ENCODE peak calls at places on chromosomes 11 and 22, in six cellular contexts. One of them, this sample, is unnamed.

GRCh38 chr11:96014234-96014633 is 90.3 kb upstream of the MTMR2 start:
- DNase-seq in dorsolateral prefrontal cortex: no peak
- DNase-seq in body of pancreas: no peak
- DNase-seq in D721Med: no peak
- DNase-seq in cardiac fibroblast: peak
- DNase-seq in breast epithelium: no peak
- DNase-seq in this sample: no peak

GRCh38 chr11:67410984-67411784 is 4.3 kb upstream of the CARNS1 start:
- DNase-seq in dorsolateral prefrontal cortex: no peak
- DNase-seq in body of pancreas: no peak
- DNase-seq in D721Med: no peak
- DNase-seq in cardiac fibroblast: no peak
- DNase-seq in breast epithelium: no peak
- DNase-seq in this sample: no peak

GRCh38 chr22:26169312-26170111 is at the start of gene SEZ6L:
- DNase-seq in dorsolateral prefrontal cortex: no peak
- DNase-seq in body of pancreas: peak
- DNase-seq in D721Med: peak
- DNase-seq in cardiac fibroblast: no peak
- DNase-seq in breast epithelium: no peak
- DNase-seq in this sample: peak

GRCh38 chr22:48888466-48889208 is 939.0 kb downstream of the BRD1 start:
- DNase-seq in dorsolateral prefrontal cortex: no peak
- DNase-seq in body of pancreas: no peak
- DNase-seq in D721Med: no peak
- DNase-seq in cardiac fibroblast: no peak
- DNase-seq in breast epithelium: no peak
- DNase-seq in this sample: no peak

GRCh38 chr11:3109921-3110706 is 52.9 kb upstream of the CARS1 start:
- DNase-seq in dorsolateral prefrontal cortex: peak
- DNase-seq in body of pancreas: peak
- DNase-seq in D721Med: no peak
- DNase-seq in cardiac fibroblast: peak
- DNase-seq in breast epithelium: no peak
- DNase-seq in this sample: peak

GRCh38 chr22:39207141-39208012 is 37.4 kb downstream of the PDGFB start:
- DNase-seq in dorsolateral prefrontal cortex: no peak
- DNase-seq in body of pancreas: peak
- DNase-seq in D721Med: no peak
- DNase-seq in cardiac fibroblast: peak
- DNase-seq in breast epithelium: no peak
- DNase-seq in this sample: peak

GRCh38 chr11:28836285-28837081 is 728.3 kb downstream of the METTL15 start:
- DNase-seq in dorsolateral prefrontal cortex: no peak
- DNase-seq in body of pancreas: no peak
- DNase-seq in D721Med: no peak
- DNase-seq in cardiac fibroblast: peak
- DNase-seq in breast epithelium: no peak
- DNase-seq in this sample: no peak

GRCh38 chr11:20672575-20672974 is 3.2 kb downstream of the NELL1 start:
- DNase-seq in dorsolateral prefrontal cortex: no peak
- DNase-seq in body of pancreas: no peak
- DNase-seq in D721Med: no peak
- DNase-seq in cardiac fibroblast: peak
- DNase-seq in breast epithelium: no peak
- DNase-seq in this sample: no peak

GRCh38 chr11:117414724-117415123 is 87.1 kb downstream of the CEP164 start:
- DNase-seq in dorsolateral prefrontal cortex: no peak
- DNase-seq in body of pancreas: no peak
- DNase-seq in D721Med: no peak
- DNase-seq in cardiac fibroblast: no peak
- DNase-seq in breast epithelium: no peak
- DNase-seq in this sample: no peak

GRCh38 chr11:134476435-134477021 is 64.5 kb upstream of the B3GAT1 start:
- DNase-seq in dorsolateral prefrontal cortex: no peak
- DNase-seq in body of pancreas: no peak
- DNase-seq in D721Med: no peak
- DNase-seq in cardiac fibroblast: no peak
- DNase-seq in breast epithelium: no peak
- DNase-seq in this sample: no peak

GRCh38 chr11:119339581-119340334 is 925 bp downstream of the C1QTNF5 start:
- DNase-seq in dorsolateral prefrontal cortex: no peak
- DNase-seq in body of pancreas: peak
- DNase-seq in D721Med: peak
- DNase-seq in cardiac fibroblast: peak
- DNase-seq in breast epithelium: no peak
- DNase-seq in this sample: peak

GRCh38 chr11:71223671-71224660 is 28.4 kb downstream of the SHANK2 start:
- DNase-seq in dorsolateral prefrontal cortex: no peak
- DNase-seq in body of pancreas: no peak
- DNase-seq in D721Med: no peak
- DNase-seq in cardiac fibroblast: no peak
- DNase-seq in breast epithelium: no peak
- DNase-seq in this sample: no peak

DNA sequence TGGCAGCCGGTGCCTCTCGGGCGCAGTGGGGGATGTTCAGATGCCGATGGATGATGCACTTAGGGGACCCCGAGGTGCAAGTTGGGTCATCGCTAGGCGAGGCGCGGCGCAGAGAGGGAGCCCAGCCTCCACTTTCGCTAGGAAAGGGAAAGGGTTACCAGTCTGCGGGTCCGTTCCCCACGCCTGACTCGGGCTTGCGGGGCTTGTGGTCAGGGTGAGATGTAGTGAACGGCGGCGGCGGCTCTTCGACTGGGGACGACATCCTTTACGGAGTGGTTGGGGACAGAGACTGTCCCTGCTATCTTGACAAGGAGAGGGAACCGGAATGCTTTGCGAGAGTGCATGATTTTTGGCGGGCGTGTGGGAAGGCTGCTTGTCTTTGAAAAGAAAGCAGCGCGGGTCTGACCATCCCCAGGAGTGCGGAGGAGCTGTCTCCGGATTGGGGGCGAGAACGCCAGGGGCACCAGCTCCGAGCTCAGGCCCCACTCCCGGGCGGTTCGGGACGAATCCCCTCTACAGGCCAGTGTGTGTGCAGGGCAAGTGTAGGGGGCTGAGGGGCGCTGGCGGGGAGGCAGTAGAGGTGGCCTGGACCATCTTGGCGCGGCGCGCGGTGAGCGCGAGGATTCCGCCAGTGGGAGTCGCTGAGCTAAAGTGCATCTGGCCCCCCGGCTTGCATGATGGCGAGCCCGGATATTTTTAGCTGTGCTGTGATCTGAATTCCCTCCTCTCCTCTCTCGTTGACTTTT is 1.1 kb downstream of the FAT3 start:
- DNase-seq in dorsolateral prefrontal cortex: peak
- DNase-seq in body of pancreas: peak
- DNase-seq in D721Med: no peak
- DNase-seq in cardiac fibroblast: peak
- DNase-seq in breast epithelium: no peak
- DNase-seq in this sample: peak
- TF ChIP-seq CTCF in dorsolateral prefrontal cortex: peak
- TF ChIP-seq CTCF in body of pancreas: no peak
- TF ChIP-seq CTCF in D721Med: no peak
- TF ChIP-seq CTCF in cardiac fibroblast: no peak
- TF ChIP-seq CTCF in breast epithelium: no peak
- TF ChIP-seq CTCF in this sample: no peak

GRCh38 chr11:111400595-111400994 is 21.5 kb upstream of the POU2AF1 start:
- DNase-seq in dorsolateral prefrontal cortex: no peak
- DNase-seq in body of pancreas: no peak
- DNase-seq in D721Med: no peak
- DNase-seq in cardiac fibroblast: no peak
- DNase-seq in breast epithelium: no peak
- DNase-seq in this sample: no peak

GRCh38 chr11:111402411-111402810 is 23.3 kb upstream of the POU2AF1 start:
- DNase-seq in dorsolateral prefrontal cortex: no peak
- DNase-seq in body of pancreas: peak
- DNase-seq in D721Med: no peak
- DNase-seq in cardiac fibroblast: no peak
- DNase-seq in breast epithelium: peak
- DNase-seq in this sample: no peak

GRCh38 chr11:111403021-111403725 is 24.1 kb upstream of the POU2AF1 start:
- DNase-seq in dorsolateral prefrontal cortex: no peak
- DNase-seq in body of pancreas: no peak
- DNase-seq in D721Med: no peak
- DNase-seq in cardiac fibroblast: no peak
- DNase-seq in breast epithelium: no peak
- DNase-seq in this sample: no peak

GRCh38 chr11:111395749-111396148 is 16.7 kb upstream of the POU2AF1 start:
- DNase-seq in dorsolateral prefrontal cortex: no peak
- DNase-seq in body of pancreas: no peak
- DNase-seq in D721Med: no peak
- DNase-seq in cardiac fibroblast: no peak
- DNase-seq in breast epithelium: no peak
- DNase-seq in this sample: no peak

DNA sequence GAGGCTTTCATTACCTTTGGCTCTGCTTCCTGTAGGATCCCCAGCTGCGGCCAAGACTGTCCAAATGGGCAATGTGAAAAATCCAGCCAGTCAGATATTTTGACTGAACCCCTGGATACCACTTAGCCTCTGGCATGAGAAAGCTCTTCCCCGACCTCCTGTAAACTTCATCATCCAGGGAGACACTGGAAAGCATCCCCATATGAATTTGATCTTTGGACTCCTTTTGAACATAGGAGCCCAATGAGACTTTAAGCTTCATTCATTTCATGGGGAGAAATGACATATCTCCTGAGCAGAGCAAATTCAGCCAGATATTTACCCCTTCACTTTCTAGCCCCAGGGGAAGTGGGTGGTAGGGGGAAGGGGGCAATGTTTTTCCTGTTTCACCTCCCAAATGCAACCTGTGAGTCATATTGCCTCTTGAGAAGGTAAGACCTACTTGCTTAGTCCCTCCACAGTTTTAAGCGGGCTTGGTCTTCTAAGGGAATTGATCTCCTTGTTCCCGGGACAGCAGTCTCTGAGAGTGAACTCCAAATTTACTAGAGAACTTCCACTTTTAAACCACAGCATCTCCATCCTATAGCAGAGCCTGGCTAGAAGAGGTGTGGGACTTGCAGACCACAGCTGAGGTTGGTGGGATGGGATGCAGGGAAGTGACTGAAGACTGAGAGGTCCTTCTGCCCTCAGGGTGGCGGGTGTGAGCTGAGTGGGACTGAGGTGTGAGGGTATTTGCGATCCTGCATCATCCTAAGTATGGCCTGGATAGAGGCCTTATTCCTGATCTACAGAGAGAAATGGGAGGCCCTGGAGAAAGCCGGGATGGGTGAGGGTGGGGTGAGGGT is 20.3 kb upstream of the POU2AF1 start:
- DNase-seq in dorsolateral prefrontal cortex: no peak
- DNase-seq in body of pancreas: no peak
- DNase-seq in D721Med: no peak
- DNase-seq in cardiac fibroblast: no peak
- DNase-seq in breast epithelium: no peak
- DNase-seq in this sample: no peak
- TF ChIP-seq CTCF in dorsolateral prefrontal cortex: no peak
- TF ChIP-seq CTCF in body of pancreas: no peak
- TF ChIP-seq CTCF in D721Med: no peak
- TF ChIP-seq CTCF in cardiac fibroblast: no peak
- TF ChIP-seq CTCF in breast epithelium: no peak
- TF ChIP-seq CTCF in this sample: peak

GRCh38 chr11:69892237-69892985 is 73.2 kb upstream of the FGF3 start:
- DNase-seq in dorsolateral prefrontal cortex: no peak
- DNase-seq in body of pancreas: no peak
- DNase-seq in D721Med: no peak
- DNase-seq in cardiac fibroblast: no peak
- DNase-seq in breast epithelium: no peak
- DNase-seq in this sample: no peak
- TF ChIP-seq CTCF in dorsolateral prefrontal cortex: no peak
- TF ChIP-seq CTCF in body of pancreas: no peak
- TF ChIP-seq CTCF in D721Med: no peak
- TF ChIP-seq CTCF in cardiac fibroblast: no peak
- TF ChIP-seq CTCF in breast epithelium: no peak
- TF ChIP-seq CTCF in this sample: no peak

DNA sequence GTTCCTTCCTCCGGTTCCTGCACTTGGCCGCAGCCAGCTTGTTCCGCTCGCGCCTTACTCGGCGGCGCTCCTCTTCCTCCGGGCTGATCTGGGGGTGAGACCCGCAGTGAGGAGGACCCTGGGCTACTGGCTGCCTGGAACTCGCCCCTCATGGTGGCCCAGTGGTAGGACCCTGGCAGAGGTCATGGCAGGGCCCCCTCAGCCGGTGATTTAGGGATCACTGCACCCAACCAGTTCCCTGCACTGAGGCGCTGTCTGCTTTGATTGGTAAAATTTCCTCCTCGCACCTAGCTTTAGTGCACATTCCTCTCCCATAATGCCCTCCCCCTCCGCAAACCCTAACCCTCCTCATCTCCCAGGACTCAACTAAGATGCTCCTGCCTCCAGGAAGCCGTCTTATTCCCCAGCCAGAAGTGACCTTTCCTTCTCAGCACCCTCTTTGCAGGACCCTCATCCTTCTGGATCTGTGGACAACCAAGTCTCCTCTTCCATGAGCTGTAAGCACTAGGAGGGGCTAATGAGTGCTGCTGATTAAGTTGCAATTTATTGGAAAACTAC is 3.6 kb downstream of the CCDC85B start:
- DNase-seq in dorsolateral prefrontal cortex: no peak
- DNase-seq in body of pancreas: no peak
- DNase-seq in D721Med: no peak
- DNase-seq in cardiac fibroblast: no peak
- DNase-seq in breast epithelium: no peak
- DNase-seq in this sample: no peak
- TF ChIP-seq CTCF in dorsolateral prefrontal cortex: no peak
- TF ChIP-seq CTCF in body of pancreas: no peak
- TF ChIP-seq CTCF in D721Med: no peak
- TF ChIP-seq CTCF in cardiac fibroblast: no peak
- TF ChIP-seq CTCF in breast epithelium: no peak
- TF ChIP-seq CTCF in this sample: no peak

DNA sequence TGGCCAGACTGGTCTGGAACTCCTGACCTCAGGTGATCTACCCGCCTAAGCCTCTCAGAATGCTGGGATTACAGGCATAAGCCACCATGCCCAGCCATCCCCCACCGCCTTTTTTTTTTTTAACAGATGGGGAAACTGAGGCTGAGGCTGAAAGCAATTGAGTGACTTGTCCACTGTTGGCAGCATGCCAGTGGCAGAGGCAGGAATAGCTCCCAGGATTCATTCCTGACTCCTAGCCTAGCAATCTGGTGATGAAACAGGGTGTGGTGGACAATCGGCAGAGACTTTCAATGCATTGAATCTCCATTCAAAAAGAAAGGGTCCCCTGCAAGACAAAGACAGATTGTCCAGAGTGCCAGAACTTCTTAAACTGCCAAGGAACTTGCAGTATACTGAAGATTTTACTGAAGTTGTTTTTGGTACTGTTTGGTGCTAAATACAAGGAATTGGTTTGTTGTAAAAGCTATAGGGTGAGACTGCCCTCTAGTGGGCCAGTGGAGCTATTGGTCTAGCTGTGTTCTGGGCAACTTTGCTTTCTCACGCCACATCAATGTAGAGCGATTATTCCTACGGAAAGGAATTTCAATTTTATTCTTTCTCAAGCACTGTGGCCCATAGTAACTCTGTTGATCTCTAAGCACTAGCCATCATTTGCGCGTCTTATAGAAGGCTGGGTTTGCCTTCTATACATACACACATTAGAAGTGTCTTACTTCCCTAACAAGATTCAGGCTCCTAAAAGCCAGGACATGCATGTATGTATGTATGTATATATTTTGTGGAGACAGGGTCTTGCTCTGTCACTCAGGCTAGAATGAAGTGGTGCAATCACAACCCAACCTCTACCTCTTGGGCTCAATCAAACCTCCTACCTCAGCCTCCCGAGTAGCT is 21.0 kb downstream of the C22orf31 start:
- DNase-seq in dorsolateral prefrontal cortex: peak
- DNase-seq in body of pancreas: peak
- DNase-seq in D721Med: no peak
- DNase-seq in cardiac fibroblast: peak
- DNase-seq in breast epithelium: peak
- DNase-seq in this sample: peak
- TF ChIP-seq CTCF in dorsolateral prefrontal cortex: peak
- TF ChIP-seq CTCF in body of pancreas: peak
- TF ChIP-seq CTCF in D721Med: peak
- TF ChIP-seq CTCF in cardiac fibroblast: peak
- TF ChIP-seq CTCF in breast epithelium: peak
- TF ChIP-seq CTCF in this sample: peak